ENCODE peak calls at places on chromosomes 13 and 19, in six cellular contexts. One of them, this sample, is unnamed.

GRCh38 chr13:75486146-75486545 is 4.2 kb upstream of the TBC1D4 start:
- DNase-seq in cardiac muscle cell: no peak
- DNase-seq in heart right ventricle: no peak
- DNase-seq in left ventricle myocardium inferior: no peak
- DNase-seq in skeletal muscle cell: no peak
- DNase-seq in left lung: no peak
- DNase-seq in this sample: no peak

GRCh38 chr13:41802684-41803554 is 158.0 kb downstream of the VWA8 start:
- DNase-seq in heart right ventricle: no peak
- DNase-seq in cardiac muscle cell: peak; percentile 26
- DNase-seq in skeletal muscle cell: peak; percentile 55
- DNase-seq in left ventricle myocardium inferior: no peak
- DNase-seq in left lung: no peak
- DNase-seq in this sample: peak; percentile 74

GRCh38 chr19:38429055-38429810 is 3.2 kb upstream of the RASGRP4 start:
- DNase-seq in left ventricle myocardium inferior: no peak
- DNase-seq in heart right ventricle: no peak
- DNase-seq in cardiac muscle cell: no peak
- DNase-seq in skeletal muscle cell: no peak
- DNase-seq in left lung: no peak
- DNase-seq in this sample: no peak

GRCh38 chr13:64130600-64130999 is 2715.0 kb upstream of the PCDH20 start:
- DNase-seq in heart right ventricle: no peak
- DNase-seq in cardiac muscle cell: peak; percentile 1
- DNase-seq in skeletal muscle cell: peak; percentile 7
- DNase-seq in left ventricle myocardium inferior: peak; percentile 7
- DNase-seq in left lung: peak; percentile 23
- DNase-seq in this sample: no peak

GRCh38 chr13:59680429-59681024 is 483.2 kb downstream of the DIAPH3 start:
- DNase-seq in cardiac muscle cell: peak; percentile 49
- DNase-seq in heart right ventricle: no peak
- DNase-seq in left lung: no peak
- DNase-seq in left ventricle myocardium inferior: no peak
- DNase-seq in skeletal muscle cell: no peak
- DNase-seq in this sample: peak; percentile 56

GRCh38 chr19:38034153-38034835 is 127.3 kb downstream of the SIPA1L3 start:
- DNase-seq in heart right ventricle: no peak
- DNase-seq in cardiac muscle cell: peak; percentile 19
- DNase-seq in left lung: peak; percentile 20
- DNase-seq in skeletal muscle cell: no peak
- DNase-seq in left ventricle myocardium inferior: no peak
- DNase-seq in this sample: peak; percentile 75

GRCh38 chr19:55913643-55914268 is 18.4 kb downstream of the NLRP13 start:
- DNase-seq in heart right ventricle: no peak
- DNase-seq in left ventricle myocardium inferior: no peak
- DNase-seq in skeletal muscle cell: no peak
- DNase-seq in cardiac muscle cell: no peak
- DNase-seq in left lung: no peak
- DNase-seq in this sample: no peak

GRCh38 chr13:77896977-77897376 is 21.7 kb downstream of the EDNRB start:
- DNase-seq in cardiac muscle cell: peak; percentile 40
- DNase-seq in skeletal muscle cell: no peak
- DNase-seq in heart right ventricle: no peak
- DNase-seq in left ventricle myocardium inferior: no peak
- DNase-seq in left lung: no peak
- DNase-seq in this sample: no peak

GRCh38 chr19:51145926-51146493 is 3.9 kb downstream of the SIGLEC7 start:
- DNase-seq in skeletal muscle cell: no peak
- DNase-seq in left lung: no peak
- DNase-seq in left ventricle myocardium inferior: no peak
- DNase-seq in cardiac muscle cell: no peak
- DNase-seq in heart right ventricle: no peak
- DNase-seq in this sample: no peak

GRCh38 chr13:35766663-35767062 is 290.2 kb upstream of the MAB21L1 start:
- DNase-seq in skeletal muscle cell: no peak
- DNase-seq in heart right ventricle: no peak
- DNase-seq in cardiac muscle cell: no peak
- DNase-seq in left ventricle myocardium inferior: no peak
- DNase-seq in left lung: no peak
- DNase-seq in this sample: no peak

GRCh38 chr13:53200498-53201453 is 172.2 kb downstream of the OLFM4 start:
- DNase-seq in heart right ventricle: peak; percentile 13
- DNase-seq in skeletal muscle cell: no peak
- DNase-seq in cardiac muscle cell: peak; percentile 58
- DNase-seq in left lung: peak; percentile 78
- DNase-seq in left ventricle myocardium inferior: peak; percentile 23
- DNase-seq in this sample: peak; percentile 12

GRCh38 chr19:35742121-35742724 is at the start of gene IGFLR1:
- DNase-seq in skeletal muscle cell: no peak
- DNase-seq in left lung: peak; percentile 82
- DNase-seq in left ventricle myocardium inferior: no peak
- DNase-seq in heart right ventricle: no peak
- DNase-seq in cardiac muscle cell: no peak
- DNase-seq in this sample: no peak

GRCh38 chr19:35744335-35744687 is 907 bp downstream of the U2AF1L4 start:
- DNase-seq in cardiac muscle cell: no peak
- DNase-seq in heart right ventricle: no peak
- DNase-seq in skeletal muscle cell: no peak
- DNase-seq in left lung: no peak
- DNase-seq in left ventricle myocardium inferior: no peak
- DNase-seq in this sample: no peak

GRCh38 chr19:35744688-35745327 is 410 bp downstream of the U2AF1L4 start:
- DNase-seq in heart right ventricle: peak; percentile 97
- DNase-seq in cardiac muscle cell: peak; percentile 97
- DNase-seq in skeletal muscle cell: peak; percentile 82
- DNase-seq in left ventricle myocardium inferior: peak; percentile 95
- DNase-seq in left lung: peak; percentile 97
- DNase-seq in this sample: peak; percentile 98

GRCh38 chr19:35745328-35746086 is at the start of the genes PSENEN and U2AF1L4:
- DNase-seq in skeletal muscle cell: peak; percentile 98
- DNase-seq in left ventricle myocardium inferior: peak; percentile 96
- DNase-seq in heart right ventricle: peak; percentile 98
- DNase-seq in left lung: peak; percentile 98
- DNase-seq in cardiac muscle cell: peak; percentile 100
- DNase-seq in this sample: peak; percentile 100

GRCh38 chr19:35743640-35744306 is 1.4 kb downstream of the U2AF1L4 start:
- DNase-seq in skeletal muscle cell: no peak
- DNase-seq in left lung: no peak
- DNase-seq in left ventricle myocardium inferior: no peak
- DNase-seq in cardiac muscle cell: no peak
- DNase-seq in heart right ventricle: no peak
- DNase-seq in this sample: no peak
- H3K4me3 ChIP-seq in skeletal muscle cell: no peak overlapping the region
- H3K4me3 ChIP-seq in left lung: no peak overlapping the region
- H3K4me3 ChIP-seq in left ventricle myocardium inferior: peak overlapping the region; percentile 87
- H3K4me3 ChIP-seq in cardiac muscle cell: no peak overlapping the region
- H3K4me3 ChIP-seq in heart right ventricle: no peak overlapping the region
- H3K4me3 ChIP-seq in this sample: no peak overlapping the region

GRCh38 chr13:46050771-46051170 is 1.8 kb downstream of the ZC3H13 start:
- DNase-seq in left ventricle myocardium inferior: no peak
- DNase-seq in heart right ventricle: no peak
- DNase-seq in left lung: no peak
- DNase-seq in skeletal muscle cell: no peak
- DNase-seq in cardiac muscle cell: no peak
- DNase-seq in this sample: no peak
- H3K4me3 ChIP-seq in left ventricle myocardium inferior: peak overlapping the region; percentile 85
- H3K4me3 ChIP-seq in heart right ventricle: peak overlapping the region; percentile 82
- H3K4me3 ChIP-seq in left lung: no peak overlapping the region
- H3K4me3 ChIP-seq in skeletal muscle cell: no peak overlapping the region
- H3K4me3 ChIP-seq in cardiac muscle cell: peak overlapping the region; percentile 91
- H3K4me3 ChIP-seq in this sample: no peak overlapping the region

GRCh38 chr13:94712812-94713555 is 639 bp upstream of the SOX21 start:
- DNase-seq in heart right ventricle: no peak
- DNase-seq in left lung: peak; percentile 76
- DNase-seq in skeletal muscle cell: peak; percentile 11
- DNase-seq in left ventricle myocardium inferior: no peak
- DNase-seq in cardiac muscle cell: peak; percentile 79
- DNase-seq in this sample: peak; percentile 72
- H3K4me3 ChIP-seq in heart right ventricle: peak overlapping the region; percentile 32
- H3K4me3 ChIP-seq in left lung: peak overlapping the region; percentile 13
- H3K4me3 ChIP-seq in skeletal muscle cell: peak overlapping the region; percentile 28
- H3K4me3 ChIP-seq in left ventricle myocardium inferior: peak overlapping the region; percentile 56
- H3K4me3 ChIP-seq in cardiac muscle cell: peak overlapping the region; percentile 41
- H3K4me3 ChIP-seq in this sample: no peak overlapping the region

GRCh38 chr19:3608750-3609322 is 2.2 kb upstream of the TBXA2R start:
- DNase-seq in skeletal muscle cell: no peak
- DNase-seq in cardiac muscle cell: peak; percentile 49
- DNase-seq in left lung: peak; percentile 60
- DNase-seq in left ventricle myocardium inferior: peak; percentile 58
- DNase-seq in heart right ventricle: peak; percentile 70
- DNase-seq in this sample: peak; percentile 76

GRCh38 chr19:3606174-3606689 is 443 bp downstream of the TBXA2R start:
- DNase-seq in skeletal muscle cell: no peak
- DNase-seq in left ventricle myocardium inferior: no peak
- DNase-seq in left lung: peak; percentile 85
- DNase-seq in heart right ventricle: no peak
- DNase-seq in cardiac muscle cell: no peak
- DNase-seq in this sample: no peak

GRCh38 chr19:3608079-3608641 is 1.5 kb upstream of the TBXA2R start:
- DNase-seq in heart right ventricle: no peak
- DNase-seq in left ventricle myocardium inferior: no peak
- DNase-seq in cardiac muscle cell: no peak
- DNase-seq in skeletal muscle cell: no peak
- DNase-seq in left lung: no peak
- DNase-seq in this sample: no peak

GRCh38 chr19:3606690-3607289 is at the start of gene TBXA2R:
- DNase-seq in skeletal muscle cell: peak; percentile 13
- DNase-seq in left ventricle myocardium inferior: peak; percentile 81
- DNase-seq in heart right ventricle: peak; percentile 77
- DNase-seq in cardiac muscle cell: peak; percentile 64
- DNase-seq in left lung: peak; percentile 91
- DNase-seq in this sample: peak; percentile 58

GRCh38 chr19:3607398-3608078 is 863 bp upstream of the TBXA2R start:
- DNase-seq in cardiac muscle cell: peak; percentile 54
- DNase-seq in heart right ventricle: peak; percentile 82
- DNase-seq in left lung: peak; percentile 70
- DNase-seq in left ventricle myocardium inferior: peak; percentile 72
- DNase-seq in skeletal muscle cell: no peak
- DNase-seq in this sample: no peak
- H3K4me3 ChIP-seq in cardiac muscle cell: no peak overlapping the region
- H3K4me3 ChIP-seq in heart right ventricle: peak overlapping the region; percentile 59
- H3K4me3 ChIP-seq in left lung: peak overlapping the region; percentile 40
- H3K4me3 ChIP-seq in left ventricle myocardium inferior: peak overlapping the region; percentile 72
- H3K4me3 ChIP-seq in skeletal muscle cell: peak overlapping the region; percentile 61
- H3K4me3 ChIP-seq in this sample: peak overlapping the region; percentile 68

DNA sequence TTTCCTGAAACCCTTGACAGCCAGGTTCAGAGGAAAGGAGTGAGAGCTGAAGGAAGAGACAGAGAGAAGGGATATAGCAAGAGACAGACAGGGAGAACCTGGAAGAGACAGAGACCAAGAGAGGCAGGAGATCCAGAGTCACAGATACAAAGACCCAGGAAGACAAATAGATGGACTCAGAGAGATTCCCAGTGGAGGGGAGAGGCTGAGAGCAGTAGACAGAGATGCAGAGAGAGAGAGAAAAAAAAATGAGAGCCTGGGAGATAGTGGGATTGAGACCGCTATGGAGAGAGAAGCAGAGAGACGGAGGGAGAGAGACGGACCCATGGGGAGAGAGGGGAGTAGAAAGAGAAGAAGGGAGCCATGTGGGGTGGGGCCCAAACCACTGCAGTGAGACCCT is 763 bp downstream of the FXYD7 start:
- DNase-seq in left lung: no peak
- DNase-seq in cardiac muscle cell: no peak
- DNase-seq in skeletal muscle cell: no peak
- DNase-seq in heart right ventricle: no peak
- DNase-seq in left ventricle myocardium inferior: no peak
- DNase-seq in this sample: no peak
- H3K4me3 ChIP-seq in left lung: no peak overlapping the region
- H3K4me3 ChIP-seq in cardiac muscle cell: no peak overlapping the region
- H3K4me3 ChIP-seq in skeletal muscle cell: no peak overlapping the region
- H3K4me3 ChIP-seq in heart right ventricle: no peak overlapping the region
- H3K4me3 ChIP-seq in left ventricle myocardium inferior: no peak overlapping the region
- H3K4me3 ChIP-seq in this sample: no peak overlapping the region

DNA sequence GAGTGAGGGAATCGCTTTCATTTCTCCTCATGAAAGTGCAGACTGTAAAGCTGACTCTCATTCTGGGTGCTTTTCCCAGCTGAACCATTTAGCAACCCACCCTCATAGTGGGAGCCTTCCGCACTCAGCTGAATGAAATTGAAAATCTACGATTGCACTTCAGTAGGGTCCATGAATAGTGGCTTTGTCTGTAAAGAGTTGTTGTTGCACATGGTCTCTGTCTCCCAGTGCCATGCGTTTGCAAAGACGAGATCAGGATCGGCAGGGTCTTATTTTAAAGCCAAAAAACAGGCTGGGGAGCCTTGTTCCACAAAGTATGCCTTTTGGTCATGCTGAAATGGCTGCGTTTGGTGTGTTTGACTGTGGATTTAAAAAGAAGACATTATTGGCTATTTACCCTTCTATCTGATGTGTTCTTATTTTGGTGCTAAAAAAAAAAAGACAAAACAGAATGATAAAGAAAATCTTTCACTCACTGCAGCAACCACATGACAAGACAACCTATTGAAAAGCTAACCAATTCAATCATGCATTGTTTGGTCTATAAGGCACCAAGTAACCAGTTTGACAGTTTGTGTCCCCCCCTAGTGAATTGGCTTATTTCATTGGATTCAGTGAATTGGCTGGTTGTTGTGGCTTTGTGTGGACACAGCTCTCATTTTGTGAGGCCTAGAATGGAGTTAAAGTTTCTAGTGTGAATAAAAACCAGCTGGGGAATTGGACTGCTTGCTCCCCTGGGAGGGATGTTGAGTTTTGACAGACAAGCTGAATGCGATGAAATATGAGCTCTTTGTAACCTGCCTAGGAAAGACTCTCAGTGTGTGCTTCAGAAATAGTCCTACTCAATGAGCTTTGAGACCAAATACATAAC is 65.6 kb downstream of the ARHGAP35 start:
- DNase-seq in skeletal muscle cell: no peak
- DNase-seq in left lung: no peak
- DNase-seq in heart right ventricle: no peak
- DNase-seq in left ventricle myocardium inferior: no peak
- DNase-seq in cardiac muscle cell: peak; percentile 37
- DNase-seq in this sample: peak; percentile 58
- H3K4me3 ChIP-seq in skeletal muscle cell: no peak overlapping the region
- H3K4me3 ChIP-seq in left lung: no peak overlapping the region
- H3K4me3 ChIP-seq in heart right ventricle: no peak overlapping the region
- H3K4me3 ChIP-seq in left ventricle myocardium inferior: no peak overlapping the region
- H3K4me3 ChIP-seq in cardiac muscle cell: no peak overlapping the region
- H3K4me3 ChIP-seq in this sample: no peak overlapping the region

DNA sequence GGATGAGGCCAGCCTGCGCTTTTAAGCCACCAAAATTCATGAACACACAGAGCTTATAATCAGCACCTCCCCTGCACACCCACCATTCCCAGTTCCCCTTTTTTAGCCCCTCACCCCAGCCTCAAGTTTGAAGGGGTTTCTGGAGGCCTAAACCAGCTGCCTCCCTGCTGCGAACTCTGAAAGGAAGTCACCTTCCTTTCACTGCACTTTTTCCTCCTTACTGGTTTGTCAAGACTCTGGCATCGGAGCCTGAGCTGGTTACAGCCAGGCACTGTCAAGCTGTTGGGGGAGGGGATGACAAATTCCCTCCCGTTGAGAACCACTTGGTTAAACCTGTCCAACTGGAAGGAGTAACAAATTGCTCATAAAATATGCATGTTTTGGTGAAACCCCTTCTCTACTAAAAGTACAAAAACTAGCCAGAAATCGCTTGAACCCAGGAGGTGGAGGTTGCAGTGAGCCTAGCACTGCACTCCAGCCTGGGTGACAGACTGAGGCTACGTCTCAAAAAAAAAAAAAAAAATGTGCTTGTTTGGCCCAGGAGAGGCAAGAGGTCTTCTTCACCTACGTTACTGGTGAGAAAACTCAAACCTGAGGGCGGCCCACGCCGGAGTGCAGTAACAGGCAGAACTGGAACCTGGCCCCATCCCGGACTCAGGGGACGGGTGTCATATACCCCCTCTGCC is 671 bp upstream of the ADAT3 start:
- DNase-seq in skeletal muscle cell: no peak
- DNase-seq in left lung: no peak
- DNase-seq in heart right ventricle: no peak
- DNase-seq in left ventricle myocardium inferior: no peak
- DNase-seq in cardiac muscle cell: peak; percentile 36
- DNase-seq in this sample: peak; percentile 40
- H3K4me3 ChIP-seq in skeletal muscle cell: peak overlapping the region; percentile 66
- H3K4me3 ChIP-seq in left lung: peak overlapping the region; percentile 48
- H3K4me3 ChIP-seq in heart right ventricle: peak overlapping the region; percentile 63
- H3K4me3 ChIP-seq in left ventricle myocardium inferior: peak overlapping the region; percentile 81
- H3K4me3 ChIP-seq in cardiac muscle cell: no peak overlapping the region
- H3K4me3 ChIP-seq in this sample: peak overlapping the region; percentile 42

This sample was measured in choroid plexus epithelial cell.